ENCODE peak calls at places on chromosomes 13 and 19, in seven cellular contexts. Z, J, H, S, C, L and U are unnamed samples.

GRCh38 chr13:72808917-72809500 is 27.1 kb downstream of the PIBF1 start:
- DNase-seq in S (peak; percentile 13), Z (no peak), L (no peak), C (no peak), H (no peak), J (no peak), U (no peak)

GRCh38 chr13:21674271-21675009 is 3.6 kb downstream of the FGF9 start:
- DNase-seq in S (peak; percentile 66), J (no peak), Z (no peak), C (peak; percentile 38), H (no peak), L (no peak), U (no peak)

GRCh38 chr19:12453495-12453894 is 12.7 kb upstream of the ZNF443 start:
- DNase-seq in L (no peak), C (peak; percentile 22), Z (no peak), H (no peak), J (no peak), S (no peak), U (no peak)

GRCh38 chr13:37618554-37618953 is 20.0 kb upstream of the POSTN start:
- DNase-seq in S (no peak), Z (peak; percentile 92), C (no peak), H (no peak), L (no peak), J (no peak), U (no peak)

GRCh38 chr19:33906578-33907335 is 110.1 kb downstream of the KCTD15 start:
- DNase-seq in S (no peak), J (no peak), L (no peak), C (peak; percentile 43), Z (peak; percentile 51), H (no peak), U (no peak)

GRCh38 chr19:38831142-38831605 is 420 bp downstream of the ECH1 start:
- DNase-seq in J (no peak), S (peak; percentile 60), L (peak; percentile 36), H (peak; percentile 34), C (peak; percentile 85), Z (peak; percentile 98), U (peak; percentile 48)

GRCh38 chr13:56861472-56861871 is 279.2 kb upstream of the PRR20A start:
- DNase-seq in H (no peak), C (no peak), J (no peak), S (no peak), Z (peak; percentile 29), L (no peak), U (no peak)

GRCh38 chr19:33580645-33581037 is 41.1 kb upstream of the CHST8 start:
- DNase-seq in C (peak; percentile 26), J (no peak), L (no peak), H (no peak), Z (no peak), S (no peak), U (no peak)

GRCh38 chr13:94112227-94112626 is 367.3 kb downstream of the DCT start:
- DNase-seq in C (peak; percentile 8), J (no peak), L (peak; percentile 40), Z (peak; percentile 98), S (no peak), H (no peak), U (no peak)

GRCh38 chr13:66716502-66716901 is 513.6 kb downstream of the PCDH9 start:
- DNase-seq in L (no peak), J (no peak), C (no peak), H (no peak), Z (no peak), S (no peak), U (no peak)

GRCh38 chr13:40993987-40994386 is 25.1 kb downstream of the ELF1 start:
- DNase-seq in Z (no peak), C (peak; percentile 71), L (no peak), S (no peak), J (no peak), H (no peak), U (no peak)
- H3K4me1 ChIP-seq in Z (no peaks in the 10 kb centered on the region), C (peaks cover 89% of the 10 kb centered on the region), L (peaks cover 24% of the 10 kb centered on the region), S (peaks cover 3% of the 10 kb centered on the region), J (peaks cover 99% of the 10 kb centered on the region), H (peaks cover 18% of the 10 kb centered on the region), U (peaks cover 66% of the 10 kb centered on the region)

GRCh38 chr13:110698689-110699088 is 7.2 kb downstream of the CARS2 start:
- DNase-seq in C (no peak), H (no peak), S (no peak), Z (no peak), J (no peak), L (no peak), U (no peak)
- H3K27ac ChIP-seq in C (no peak overlapping the region), H (no peak overlapping the region), S (no peak overlapping the region), Z (no peak overlapping the region), J (no peak overlapping the region), L (no peak overlapping the region), U (no peak overlapping the region)

GRCh38 chr13:79187917-79188699 is 217.9 kb downstream of the RBM26 start:
- DNase-seq in C (no peak), L (no peak), S (no peak), Z (no peak), J (no peak), H (no peak), U (no peak)

GRCh38 chr13:79185580-79185979 is 220.5 kb downstream of the RBM26 start:
- DNase-seq in Z (no peak), S (no peak), J (no peak), H (no peak), L (no peak), C (no peak), U (no peak)

GRCh38 chr13:79183231-79183630 is 222.8 kb downstream of the RBM26 start:
- DNase-seq in J (no peak), S (no peak), H (no peak), L (no peak), Z (no peak), C (no peak), U (no peak)
- H3K36me3 ChIP-seq in J (no peaks in the 10 kb centered on the region), S (no peaks in the 10 kb centered on the region), H (no peaks in the 10 kb centered on the region), L (no peaks in the 10 kb centered on the region), Z (no peaks in the 10 kb centered on the region), C (no peaks in the 10 kb centered on the region), U (no peaks in the 10 kb centered on the region)

GRCh38 chr19:54448037-54448773 is 794 bp upstream of the LENG8 start:
- DNase-seq in J (peak; percentile 48), C (peak; percentile 74), L (peak; percentile 57), S (peak; percentile 69), Z (peak; percentile 61), H (no peak), U (no peak)
- H3K4me1 ChIP-seq in J (peaks cover 47% of the 10 kb centered on the region), C (peaks cover 68% of the 10 kb centered on the region), L (peaks cover 31% of the 10 kb centered on the region), S (peaks cover 13% of the 10 kb centered on the region), Z (peaks cover 7% of the 10 kb centered on the region), H (peaks cover 27% of the 10 kb centered on the region), U (peaks cover 19% of the 10 kb centered on the region)